ENCODE peak calls at places on chromosome 18, in five cellular contexts. One of them, this sample, is unnamed.
A peak's percentile ranks its signal among the peaks of the same experiment; 100 is the strongest.

GRCh38 chr18:48216639-48217280 is 192.4 kb downstream of the ZBTB7C start:
- DNase-seq in mesenchymal stem cell: no peak
- DNase-seq in neuronal stem cell: no peak
- DNase-seq in A549: no peak
- DNase-seq in PC-9: no peak
- DNase-seq in this sample: no peak

GRCh38 chr18:76553715-76554603 is 58.9 kb upstream of the ZNF516 start:
- DNase-seq in mesenchymal stem cell: peak; percentile 78
- DNase-seq in neuronal stem cell: no peak
- DNase-seq in A549: no peak
- DNase-seq in PC-9: no peak
- DNase-seq in this sample: peak; percentile 17

GRCh38 chr18:41751161-41751560 is 203.9 kb upstream of the PIK3C3 start:
- DNase-seq in mesenchymal stem cell: no peak
- DNase-seq in neuronal stem cell: no peak
- DNase-seq in A549: no peak
- DNase-seq in PC-9: no peak
- DNase-seq in this sample: no peak

GRCh38 chr18:26383454-26384270 is 157.4 kb downstream of the TAF4B start:
- DNase-seq in mesenchymal stem cell: peak; percentile 62
- DNase-seq in neuronal stem cell: peak; percentile 33
- DNase-seq in A549: peak; percentile 63
- DNase-seq in PC-9: no peak
- DNase-seq in this sample: peak; percentile 53

GRCh38 chr18:67597759-67598158 is 81.2 kb upstream of the DSEL start:
- DNase-seq in mesenchymal stem cell: no peak
- DNase-seq in neuronal stem cell: no peak
- DNase-seq in A549: no peak
- DNase-seq in PC-9: no peak
- DNase-seq in this sample: no peak

GRCh38 chr18:68803371-68803770 is 5.5 kb downstream of the CCDC102B start:
- DNase-seq in mesenchymal stem cell: peak; percentile 95
- DNase-seq in neuronal stem cell: no peak
- DNase-seq in A549: no peak
- DNase-seq in PC-9: no peak
- DNase-seq in this sample: peak; percentile 98

GRCh38 chr18:68121826-68122225 is 593.1 kb downstream of the TMX3 start:
- DNase-seq in mesenchymal stem cell: no peak
- DNase-seq in neuronal stem cell: no peak
- DNase-seq in A549: no peak
- DNase-seq in PC-9: no peak
- DNase-seq in this sample: peak; percentile 41

GRCh38 chr18:45221363-45221762 is 393.9 kb upstream of the SLC14A2 start:
- DNase-seq in mesenchymal stem cell: peak; percentile 6
- DNase-seq in neuronal stem cell: no peak
- DNase-seq in A549: no peak
- DNase-seq in PC-9: no peak
- DNase-seq in this sample: peak; percentile 74

GRCh38 chr18:11502368-11502767 is 107.0 kb upstream of the SLC35G4 start:
- DNase-seq in mesenchymal stem cell: peak; percentile 43
- DNase-seq in neuronal stem cell: no peak
- DNase-seq in A549: no peak
- DNase-seq in PC-9: no peak
- DNase-seq in this sample: peak; percentile 74

GRCh38 chr18:5710676-5711075 is 166.9 kb upstream of the EPB41L3 start:
- DNase-seq in mesenchymal stem cell: no peak
- DNase-seq in neuronal stem cell: no peak
- DNase-seq in A549: no peak
- DNase-seq in PC-9: no peak
- DNase-seq in this sample: no peak

GRCh38 chr18:13019301-13019700 is 28.1 kb downstream of the CEP192 start:
- DNase-seq in mesenchymal stem cell: no peak
- DNase-seq in neuronal stem cell: no peak
- DNase-seq in A549: no peak
- DNase-seq in PC-9: no peak
- DNase-seq in this sample: no peak

GRCh38 chr18:33014060-33014796 is 241.4 kb upstream of the KLHL14 start:
- DNase-seq in mesenchymal stem cell: peak; percentile 81
- DNase-seq in neuronal stem cell: no peak
- DNase-seq in A549: no peak
- DNase-seq in PC-9: no peak
- DNase-seq in this sample: no peak

GRCh38 chr18:60865801-60866200 is 467.4 kb upstream of the CDH20 start:
- DNase-seq in mesenchymal stem cell: no peak
- DNase-seq in neuronal stem cell: peak; percentile 4
- DNase-seq in A549: no peak
- DNase-seq in PC-9: no peak
- DNase-seq in this sample: no peak

GRCh38 chr18:30385684-30386083 is 656.9 kb downstream of the DSC3 start:
- DNase-seq in mesenchymal stem cell: no peak
- DNase-seq in neuronal stem cell: no peak
- DNase-seq in A549: no peak
- DNase-seq in PC-9: no peak
- DNase-seq in this sample: no peak

GRCh38 chr18:47184419-47185050 is 8.4 kb upstream of the IER3IP1 start:
- DNase-seq in mesenchymal stem cell: peak; percentile 54
- DNase-seq in neuronal stem cell: no peak
- DNase-seq in A549: peak; percentile 61
- DNase-seq in PC-9: no peak
- DNase-seq in this sample: peak; percentile 14

GRCh38 chr18:27847412-27847811 is 329.5 kb downstream of the CDH2 start:
- DNase-seq in mesenchymal stem cell: peak; percentile 23
- DNase-seq in neuronal stem cell: no peak
- DNase-seq in A549: peak; percentile 15
- DNase-seq in PC-9: no peak
- DNase-seq in this sample: no peak

GRCh38 chr18:987325-988186 is 82.9 kb downstream of the ADCYAP1 start:
- DNase-seq in mesenchymal stem cell: no peak
- DNase-seq in neuronal stem cell: no peak
- DNase-seq in A549: peak; percentile 4
- DNase-seq in PC-9: peak; percentile 25
- DNase-seq in this sample: peak; percentile 25

GRCh38 chr18:55981712-55982475 is 393.9 kb upstream of the TCF4 start:
- DNase-seq in mesenchymal stem cell: no peak
- DNase-seq in neuronal stem cell: no peak
- DNase-seq in A549: no peak
- DNase-seq in PC-9: no peak
- DNase-seq in this sample: no peak

GRCh38 chr18:66107546-66107945 is 356.7 kb downstream of the CDH7 start:
- DNase-seq in mesenchymal stem cell: no peak
- DNase-seq in neuronal stem cell: no peak
- DNase-seq in A549: no peak
- DNase-seq in PC-9: no peak
- DNase-seq in this sample: no peak

GRCh38 chr18:76405761-76406356 is 89.2 kb downstream of the ZNF516 start:
- DNase-seq in mesenchymal stem cell: peak; percentile 48
- DNase-seq in neuronal stem cell: peak; percentile 32
- DNase-seq in A549: peak; percentile 58
- DNase-seq in PC-9: peak; percentile 21
- DNase-seq in this sample: peak; percentile 54

GRCh38 chr18:39753178-39753577 is 2187.6 kb upstream of the CELF4 start:
- DNase-seq in mesenchymal stem cell: no peak
- DNase-seq in neuronal stem cell: no peak
- DNase-seq in A549: no peak
- DNase-seq in PC-9: no peak
- DNase-seq in this sample: no peak

GRCh38 chr18:37362158-37362890 is 203.3 kb downstream of the CELF4 start:
- DNase-seq in mesenchymal stem cell: no peak
- DNase-seq in neuronal stem cell: no peak
- DNase-seq in A549: no peak
- DNase-seq in PC-9: no peak
- DNase-seq in this sample: no peak

GRCh38 chr18:53567935-53568574 is 656.4 kb downstream of the MBD2 start:
- DNase-seq in mesenchymal stem cell: peak; percentile 38
- DNase-seq in neuronal stem cell: peak; percentile 26
- DNase-seq in A549: peak; percentile 21
- DNase-seq in PC-9: no peak
- DNase-seq in this sample: peak; percentile 30

GRCh38 chr18:136433-136832 is 21.9 kb upstream of the USP14 start:
- DNase-seq in mesenchymal stem cell: no peak
- DNase-seq in neuronal stem cell: no peak
- DNase-seq in A549: peak; percentile 27
- DNase-seq in PC-9: no peak
- DNase-seq in this sample: no peak

GRCh38 chr18:26488417-26489009 is 59.8 kb downstream of the KCTD1 start:
- DNase-seq in mesenchymal stem cell: no peak
- DNase-seq in neuronal stem cell: no peak
- DNase-seq in A549: no peak
- DNase-seq in PC-9: no peak
- DNase-seq in this sample: no peak

GRCh38 chr18:45962461-45962860 is 4.7 kb downstream of the EPG5 start:
- DNase-seq in mesenchymal stem cell: peak; percentile 71
- DNase-seq in neuronal stem cell: no peak
- DNase-seq in A549: no peak
- DNase-seq in PC-9: no peak
- DNase-seq in this sample: peak; percentile 23

GRCh38 chr18:58046087-58046793 is 2.2 kb downstream of the NEDD4L start:
- DNase-seq in mesenchymal stem cell: no peak
- DNase-seq in neuronal stem cell: peak; percentile 33
- DNase-seq in A549: no peak
- DNase-seq in PC-9: no peak
- DNase-seq in this sample: no peak

GRCh38 chr18:59954746-59955145 is 55.0 kb downstream of the PMAIP1 start:
- DNase-seq in mesenchymal stem cell: peak; percentile 25
- DNase-seq in neuronal stem cell: no peak
- DNase-seq in A549: peak; percentile 9
- DNase-seq in PC-9: no peak
- DNase-seq in this sample: peak; percentile 80

GRCh38 chr18:36187826-36188721 is 777 bp downstream of the MOCOS start:
- DNase-seq in mesenchymal stem cell: peak; percentile 19
- DNase-seq in neuronal stem cell: no peak
- DNase-seq in A549: peak; percentile 45
- DNase-seq in PC-9: peak; percentile 58
- DNase-seq in this sample: peak; percentile 75

GRCh38 chr18:40607741-40608140 is 1347.3 kb upstream of the PIK3C3 start:
- DNase-seq in mesenchymal stem cell: no peak
- DNase-seq in neuronal stem cell: no peak
- DNase-seq in A549: no peak
- DNase-seq in PC-9: no peak
- DNase-seq in this sample: no peak

GRCh38 chr18:49364821-49365220 is 95.6 kb downstream of the DYM start:
- DNase-seq in mesenchymal stem cell: peak; percentile 3
- DNase-seq in neuronal stem cell: no peak
- DNase-seq in A549: no peak
- DNase-seq in PC-9: no peak
- DNase-seq in this sample: no peak

GRCh38 chr18:49355028-49355427 is 105.4 kb downstream of the DYM start:
- DNase-seq in mesenchymal stem cell: no peak
- DNase-seq in neuronal stem cell: no peak
- DNase-seq in A549: no peak
- DNase-seq in PC-9: no peak
- DNase-seq in this sample: no peak

GRCh38 chr18:49362431-49362830 is 98.0 kb downstream of the DYM start:
- DNase-seq in mesenchymal stem cell: no peak
- DNase-seq in neuronal stem cell: no peak
- DNase-seq in A549: no peak
- DNase-seq in PC-9: no peak
- DNase-seq in this sample: no peak

GRCh38 chr18:49359732-49360444 is 100.6 kb downstream of the DYM start:
- DNase-seq in mesenchymal stem cell: peak; percentile 76
- DNase-seq in neuronal stem cell: no peak
- DNase-seq in A549: peak; percentile 4
- DNase-seq in PC-9: no peak
- DNase-seq in this sample: peak; percentile 83

GRCh38 chr18:49360582-49360981 is 99.9 kb downstream of the DYM start:
- DNase-seq in mesenchymal stem cell: peak; percentile 6
- DNase-seq in neuronal stem cell: no peak
- DNase-seq in A549: no peak
- DNase-seq in PC-9: no peak
- DNase-seq in this sample: no peak
- H3K4me2 ChIP-seq in mesenchymal stem cell: no peak overlapping the region
- H3K4me2 ChIP-seq in neuronal stem cell: no peak overlapping the region
- H3K4me2 ChIP-seq in A549: no peak overlapping the region
- H3K4me2 ChIP-seq in PC-9: no peak overlapping the region
- H3K4me2 ChIP-seq in this sample: no peak overlapping the region

GRCh38 chr18:23020555-23021294 is 87.6 kb downstream of the RBBP8 start:
- DNase-seq in mesenchymal stem cell: no peak
- DNase-seq in neuronal stem cell: no peak
- DNase-seq in A549: no peak
- DNase-seq in PC-9: no peak
- DNase-seq in this sample: no peak
- H3K4me2 ChIP-seq in mesenchymal stem cell: no peak overlapping the region
- H3K4me2 ChIP-seq in neuronal stem cell: no peak overlapping the region
- H3K4me2 ChIP-seq in A549: no peak overlapping the region
- H3K4me2 ChIP-seq in PC-9: no peak overlapping the region
- H3K4me2 ChIP-seq in this sample: no peak overlapping the region

DNA sequence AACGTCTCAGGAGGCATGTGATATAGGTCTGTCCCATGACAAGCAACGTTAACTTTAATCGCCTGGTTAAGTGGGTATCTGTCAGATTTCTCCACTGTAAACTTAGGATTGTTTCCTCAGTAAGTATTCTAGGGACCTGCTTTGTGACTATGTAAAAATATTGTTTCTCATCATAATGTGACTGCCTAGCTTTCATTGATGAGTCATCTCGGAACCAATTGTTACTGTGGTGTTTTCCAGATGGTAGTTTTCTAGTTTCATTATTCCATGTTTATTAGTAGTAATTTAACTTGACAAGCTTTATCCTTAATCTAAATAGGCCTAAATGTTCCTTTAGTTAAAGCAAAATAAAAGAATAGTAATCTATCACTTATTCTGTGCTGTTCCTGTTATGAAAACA is 28.2 kb upstream of the GATA6 start:
- DNase-seq in mesenchymal stem cell: no peak
- DNase-seq in neuronal stem cell: no peak
- DNase-seq in A549: no peak
- DNase-seq in PC-9: no peak
- DNase-seq in this sample: no peak
- H3K4me2 ChIP-seq in mesenchymal stem cell: no peak overlapping the region
- H3K4me2 ChIP-seq in neuronal stem cell: no peak overlapping the region
- H3K4me2 ChIP-seq in A549: no peak overlapping the region
- H3K4me2 ChIP-seq in PC-9: no peak overlapping the region
- H3K4me2 ChIP-seq in this sample: no peak overlapping the region

GRCh38 chr18:62554083-62554815 is 31.4 kb downstream of the ZCCHC2 start:
- DNase-seq in mesenchymal stem cell: no peak
- DNase-seq in neuronal stem cell: no peak
- DNase-seq in A549: no peak
- DNase-seq in PC-9: no peak
- DNase-seq in this sample: no peak
- H3K4me2 ChIP-seq in mesenchymal stem cell: no peak overlapping the region
- H3K4me2 ChIP-seq in neuronal stem cell: no peak overlapping the region
- H3K4me2 ChIP-seq in A549: peak overlapping the region; percentile 36
- H3K4me2 ChIP-seq in PC-9: no peak overlapping the region
- H3K4me2 ChIP-seq in this sample: no peak overlapping the region

This sample was measured in fibroblast of lung.